ENCODE peak calls at places on chromosomes 12 and 14, in four cellular contexts. E is HepG2; V is activated CD8-positive, alpha-beta memory T cell treated with anti-CD3 and anti-CD28 coated beads for 4 hours; P is PC-3. C is an unnamed sample.

GRCh38 chr12:28294300-28294699 is 104.0 kb downstream of the CCDC91 start:
- DNase-seq in E (no peak), V (no peak), P (no peak), C (no peak)

GRCh38 chr12:57888407-57889157 is 42.1 kb upstream of the CTDSP2 start:
- DNase-seq in E (no peak), V (no peak), P (peak), C (peak)

GRCh38 chr14:93546642-93547041 is 115.9 kb downstream of the UNC79 start:
- DNase-seq in E (no peak), V (no peak), P (no peak), C (no peak)

GRCh38 chr12:85310456-85311076 is 30.5 kb downstream of the ALX1 start:
- DNase-seq in E (no peak), V (no peak), P (peak), C (no peak)

GRCh38 chr14:97523936-97524335 is 726.8 kb downstream of the VRK1 start:
- DNase-seq in E (no peak), V (no peak), P (peak), C (no peak)

GRCh38 chr14:70004791-70005190 is 125.6 kb downstream of the SMOC1 start:
- DNase-seq in E (no peak), V (no peak), P (no peak), C (no peak)

GRCh38 chr14:56170028-56170427 is 51.8 kb downstream of the PELI2 start:
- DNase-seq in E (no peak), V (no peak), P (no peak), C (no peak)

GRCh38 chr12:55972906-55973597 is 826 bp upstream of the RAB5B start:
- DNase-seq in E (no peak), V (no peak), P (no peak), C (no peak)

GRCh38 chr14:65308536-65308935 is 104.0 kb upstream of the FUT8 start:
- DNase-seq in E (no peak), V (no peak), P (no peak), C (no peak)

GRCh38 chr14:104135121-104135903 is 3.1 kb upstream of the KIF26A start:
- DNase-seq in E (peak), V (no peak), P (peak), C (no peak)

GRCh38 chr14:100775831-100776591 is 49.3 kb downstream of the DLK1 start:
- DNase-seq in E (no peak), V (no peak), P (no peak), C (no peak)

GRCh38 chr12:50573271-50573670 is 68.5 kb downstream of the DIP2B start:
- DNase-seq in E (no peak), V (no peak), P (no peak), C (no peak)

GRCh38 chr14:94121485-94121884 is 7.9 kb downstream of the IFI27L2 start:
- DNase-seq in E (no peak), V (no peak), P (no peak), C (no peak)

GRCh38 chr12:26988703-26989102 is 25.5 kb downstream of the TM7SF3 start:
- DNase-seq in E (no peak), V (no peak), P (no peak), C (no peak)

GRCh38 chr14:70771781-70772212 is 37.5 kb downstream of the MAP3K9 start:
- DNase-seq in E (no peak), V (no peak), P (no peak), C (no peak)

GRCh38 chr12:83156800-83157199 is 470.1 kb downstream of the TMTC2 start:
- DNase-seq in E (no peak), V (no peak), P (no peak), C (no peak)

GRCh38 chr14:102277874-102278630 is 26.9 kb downstream of the MOK start:
- DNase-seq in E (no peak), V (no peak), P (no peak), C (no peak)

GRCh38 chr12:49539406-49540228 is 787 bp downstream of the KCNH3 start:
- DNase-seq in E (no peak), V (no peak), P (no peak), C (no peak)